ENCODE peak calls at places on chromosomes 4 and X, in nine cellular contexts. G is ovary; O is activated CD8-positive, alpha-beta memory T cell treated with anti-CD3 and anti-CD28 coated beads for 1 hour; B is cardiac fibroblast; W is progenitor cell of endocrine pancreas; X is tibial artery; T is T-cell; Z is sciatic nerve; Q is activated effector memory CD4-positive, alpha-beta T cell treated with anti-CD3 and anti-CD28 coated beads, Interleukin-2, amount 50 U/mL, for 16 hours. E is an unnamed sample.

GRCh38 chr4:3736290-3736689 is 29.9 kb upstream of the ADRA2C start:
- DNase-seq in G (no peak), O (no peak), B (no peak), W (no peak), X (no peak), T (no peak), Z (no peak), Q (no peak), E (no peak)

GRCh38 chr4:1246111-1246881 is 2.6 kb downstream of the CTBP1 start:
- DNase-seq in G (peak), O (no peak), B (no peak), W (peak), X (peak), T (no peak), Z (peak), Q (peak), E (no peak)

GRCh38 chr4:145103496-145103895 is 5.4 kb downstream of the ABCE1 start:
- DNase-seq in G (no peak), O (no peak), B (no peak), W (no peak), X (no peak), T (no peak), Z (no peak), Q (no peak), E (no peak)

GRCh38 chrX:22220941-22221340 is 51.8 kb upstream of the CBLL2 start:
- DNase-seq in G (no peak), O (no peak), B (peak), W (no peak), X (no peak), T (no peak), Z (no peak), Q (no peak), E (peak)

GRCh38 chr4:18025263-18025662 is 3.7 kb upstream of the LCORL start:
- DNase-seq in G (no peak), O (no peak), B (no peak), W (no peak), X (no peak), T (no peak), Z (no peak), Q (no peak), E (no peak)

GRCh38 chr4:108205859-108206258 is 37.1 kb upstream of the LEF1 start:
- DNase-seq in G (no peak), O (no peak), B (no peak), W (no peak), X (no peak), T (no peak), Z (no peak), Q (no peak), E (no peak)

GRCh38 chrX:45851434-45851991 is 650.8 kb upstream of the DIPK2B start:
- DNase-seq in G (peak), O (no peak), B (no peak), W (peak), X (no peak), T (peak), Z (no peak), Q (peak), E (peak)

GRCh38 chr4:38576767-38577166 is 87.2 kb upstream of the KLF3 start:
- DNase-seq in G (no peak), O (no peak), B (no peak), W (no peak), X (no peak), T (no peak), Z (no peak), Q (no peak), E (no peak)

GRCh38 chr4:6169239-6169638 is 31.1 kb downstream of the JAKMIP1 start:
- DNase-seq in G (no peak), O (no peak), B (no peak), W (no peak), X (no peak), T (no peak), Z (no peak), Q (no peak), E (no peak)

GRCh38 chr4:7970031-7970946 is 30.6 kb upstream of the AFAP1 start:
- DNase-seq in G (no peak), O (no peak), B (peak), W (no peak), X (no peak), T (peak), Z (no peak), Q (peak), E (no peak)

GRCh38 chr4:25993564-25994185 is 79.7 kb downstream of the SMIM20 start:
- DNase-seq in G (no peak), O (no peak), B (no peak), W (no peak), X (no peak), T (no peak), Z (no peak), Q (peak), E (no peak)

GRCh38 chr4:72397314-72397713 is 171.7 kb downstream of the ADAMTS3 start:
- DNase-seq in G (no peak), O (no peak), B (peak), W (no peak), X (no peak), T (no peak), Z (no peak), Q (no peak), E (no peak)

GRCh38 chr4:154615211-154615610 is 2.8 kb upstream of the FGG start:
- DNase-seq in G (no peak), O (no peak), B (no peak), W (no peak), X (no peak), T (no peak), Z (no peak), Q (no peak), E (no peak)

GRCh38 chr4:52402582-52402981 is 256.5 kb downstream of the USP46 start:
- DNase-seq in G (no peak), O (no peak), B (no peak), W (no peak), X (no peak), T (no peak), Z (no peak), Q (no peak), E (no peak)

GRCh38 chrX:34578237-34578636 is 78.8 kb downstream of the TMEM47 start:
- DNase-seq in G (no peak), O (no peak), B (peak), W (no peak), X (no peak), T (no peak), Z (no peak), Q (no peak), E (no peak)